ENCODE peak calls at places on chromosomes 2 and 18, in six cellular contexts. Q is BJ; G is activated naive CD4-positive, alpha-beta T cell treated with anti-CD3 and anti-CD28 coated beads, Interleukin-2, amount 10 ng/mL, durations not matched to agents 7 days and 5 days; R is activated T-cell treated with anti-CD3 and anti-CD28 coated beads, Interleukin-2, amount 50 U/mL, for 1 hour; I is spleen; L is GM19239. O is an unnamed sample.

GRCh38 chr2:39571197-39571731 is 94.5 kb upstream of the TMEM178A start:
- DNase-seq in G (no peak), L (no peak), R (no peak), Q (no peak), I (no peak), O (no peak)

GRCh38 chr2:44268259-44268649 is 7.0 kb upstream of the SLC3A1 start:
- DNase-seq in G (no peak), Q (no peak), L (no peak), I (no peak), R (no peak), O (no peak)

GRCh38 chr2:105541189-105542050 is 142.6 kb upstream of the FHL2 start:
- DNase-seq in Q (no peak), R (no peak), G (no peak), L (no peak), I (no peak), O (peak)

GRCh38 chr18:55918449-55918848 is 330.5 kb upstream of the TCF4 start:
- DNase-seq in G (no peak), Q (no peak), L (no peak), I (no peak), R (no peak), O (no peak)

GRCh38 chr18:79632765-79633164 is 46.8 kb upstream of the CTDP1 start:
- DNase-seq in I (peak), R (no peak), Q (no peak), G (no peak), L (no peak), O (no peak)

GRCh38 chr18:74951165-74951760 is 257.7 kb downstream of the PTGR3 start:
- DNase-seq in I (no peak), G (no peak), R (no peak), L (no peak), Q (peak), O (peak)

GRCh38 chr2:32009479-32010256 is 1.1 kb downstream of the MEMO1 start:
- DNase-seq in Q (no peak), L (peak), R (peak), I (peak), G (peak), O (peak)

GRCh38 chr2:84388133-84388532 is 70.9 kb downstream of the SUCLG1 start:
- DNase-seq in G (no peak), L (no peak), Q (no peak), R (no peak), I (no peak), O (no peak)

GRCh38 chr2:239716536-239717318 is 308.4 kb downstream of the NDUFA10 start:
- DNase-seq in L (no peak), R (no peak), G (no peak), I (peak), Q (no peak), O (peak)

GRCh38 chr2:74841663-74842062 is 7.7 kb downstream of the HK2 start:
- DNase-seq in R (no peak), L (no peak), I (no peak), G (no peak), Q (no peak), O (no peak)

GRCh38 chr2:41207578-41207977 is 755.7 kb upstream of the SLC8A1 start:
- DNase-seq in Q (no peak), I (no peak), R (no peak), L (no peak), G (no peak), O (no peak)

GRCh38 chr2:120936476-120937334 is 201.0 kb downstream of the GLI2 start:
- DNase-seq in L (no peak), I (no peak), Q (peak), R (no peak), G (no peak), O (no peak)

GRCh38 chr2:152781210-152781609 is 62.8 kb downstream of the ARL6IP6 start:
- DNase-seq in R (no peak), G (no peak), I (no peak), L (no peak), Q (no peak), O (no peak)

GRCh38 chr18:57793630-57793986 is 9.5 kb downstream of the ATP8B1 start:
- DNase-seq in L (no peak), G (no peak), Q (no peak), I (no peak), R (no peak), O (no peak)

GRCh38 chr2:10776231-10776977 is 36.2 kb downstream of the PDIA6 start:
- DNase-seq in L (no peak), I (peak), Q (no peak), R (no peak), G (no peak), O (no peak)

GRCh38 chr2:44706584-44707553 is 234.6 kb upstream of the SIX3 start:
- DNase-seq in I (no peak), Q (no peak), L (no peak), G (no peak), R (no peak), O (no peak)

GRCh38 chr2:121479882-121480522 is 50.7 kb upstream of the RNU4ATAC start:
- DNase-seq in I (no peak), L (no peak), G (no peak), Q (no peak), R (no peak), O (no peak)

GRCh38 chr2:178482437-178482836 is 2.2 kb downstream of the PLEKHA3 start:
- DNase-seq in I (no peak), L (no peak), G (no peak), Q (no peak), R (no peak), O (no peak)

GRCh38 chr2:232994446-232994845 is 18.6 kb downstream of the NGEF start:
- DNase-seq in R (no peak), Q (no peak), I (peak), L (no peak), G (no peak), O (peak)

GRCh38 chr2:177165103-177165583 is 47.5 kb upstream of the HNRNPA3 start:
- DNase-seq in Q (no peak), R (no peak), L (no peak), G (no peak), I (no peak), O (no peak)

GRCh38 chr2:30915485-30915884 is 108.2 kb upstream of the CAPN13 start:
- DNase-seq in L (no peak), Q (no peak), G (no peak), I (peak), R (no peak), O (no peak)

GRCh38 chr2:45612741-45613140 is 1.7 kb upstream of the SRBD1 start:
- DNase-seq in I (no peak), G (no peak), Q (no peak), R (no peak), L (no peak), O (no peak)

GRCh38 chr18:79218605-79219195 is 149.5 kb downstream of the ATP9B start:
- DNase-seq in L (no peak), R (no peak), G (no peak), I (no peak), Q (no peak), O (no peak)

GRCh38 chr18:34942975-34943374 is 98.2 kb upstream of the MAPRE2 start:
- DNase-seq in L (no peak), R (no peak), I (no peak), Q (no peak), G (no peak), O (no peak)

GRCh38 chr2:101827246-101827645 is 129.7 kb downstream of the MAP4K4 start:
- DNase-seq in I (no peak), G (no peak), Q (no peak), R (no peak), L (no peak), O (no peak)

GRCh38 chr2:113282747-113283533 is 4.2 kb upstream of the PAX8 start:
- DNase-seq in R (no peak), G (no peak), L (no peak), Q (no peak), I (peak), O (peak)

GRCh38 chr2:57434429-57434828 is 612.2 kb upstream of the VRK2 start:
- DNase-seq in I (no peak), R (no peak), L (no peak), Q (no peak), G (no peak), O (no peak)

GRCh38 chr2:222296911-222297599 is 1.7 kb downstream of the PAX3 start:
- DNase-seq in L (no peak), Q (no peak), G (no peak), I (peak), R (no peak), O (no peak)

GRCh38 chr2:50564781-50565180 is 467.2 kb downstream of the NRXN1 start:
- DNase-seq in G (no peak), R (no peak), I (no peak), Q (no peak), L (no peak), O (no peak)

GRCh38 chr2:20604957-20605381 is 45.9 kb downstream of the HS1BP3 start:
- DNase-seq in L (no peak), R (no peak), Q (peak), G (peak), I (peak), O (no peak)

GRCh38 chr2:23789012-23789411 is 137.9 kb downstream of the ATAD2B start:
- DNase-seq in G (no peak), R (no peak), Q (no peak), L (no peak), I (no peak), O (no peak)

GRCh38 chr2:122366427-122366826 is 611.0 kb downstream of the TSN start:
- DNase-seq in Q (no peak), R (no peak), L (no peak), G (no peak), I (no peak), O (no peak)

GRCh38 chr2:26725516-26725810 is 32.9 kb downstream of the KCNK3 start:
- DNase-seq in L (no peak), G (no peak), Q (no peak), R (no peak), I (no peak), O (no peak)

GRCh38 chr2:12014088-12014960 is 267.9 kb downstream of the LPIN1 start:
- DNase-seq in I (no peak), G (no peak), R (no peak), Q (peak), L (no peak), O (no peak)

GRCh38 chr2:30641765-30642341 is 165.4 kb downstream of the CAPN13 start:
- DNase-seq in L (no peak), G (no peak), Q (no peak), R (no peak), I (no peak), O (no peak)

GRCh38 chr2:210167227-210167626 is 4.0 kb downstream of the KANSL1L start:
- DNase-seq in G (no peak), R (no peak), I (no peak), L (no peak), Q (no peak), O (no peak)

O was measured in ureter.